ENCODE peak calls at places on chromosome 9, in nine cellular contexts. X is fibroblast of lung; F is PC-9; E is IMR-90; A is lower lobe of right lung; M is esophagus squamous epithelium; J is tibial artery; Z is CD4-positive, alpha-beta memory T cell; S is kidney. N is an unnamed sample.

GRCh38 chr9:23621166-23621565 is 204.9 kb downstream of the ELAVL2 start:
- DNase-seq in X (no peak), F (no peak), E (no peak), A (no peak), M (no peak), J (no peak), Z (no peak), S (no peak), N (no peak)

GRCh38 chr9:36763778-36764177 is 191.1 kb downstream of the MELK start:
- DNase-seq in X (no peak), F (no peak), E (no peak), A (no peak), M (no peak), J (no peak), Z (no peak), S (no peak), N (no peak)

GRCh38 chr9:78280982-78281668 is 15.8 kb upstream of the PSAT1 start:
- DNase-seq in X (peak; percentile 99), F (peak; percentile 21), E (peak; percentile 75), A (peak; percentile 64), M (no peak), J (peak; percentile 50), Z (no peak), S (peak; percentile 89), N (no peak)

GRCh38 chr9:134794726-134795370 is 85.8 kb upstream of the FCN2 start:
- DNase-seq in X (no peak), F (no peak), E (no peak), A (no peak), M (no peak), J (no peak), Z (no peak), S (no peak), N (no peak)

GRCh38 chr9:36161187-36161586 is 8.0 kb upstream of the CCIN start:
- DNase-seq in X (peak; percentile 56), F (no peak), E (peak; percentile 34), A (no peak), M (no peak), J (no peak), Z (no peak), S (peak; percentile 4), N (no peak)

GRCh38 chr9:136606687-136607333 is 55.9 kb upstream of the EGFL7 start:
- DNase-seq in X (no peak), F (no peak), E (no peak), A (no peak), M (no peak), J (no peak), Z (no peak), S (no peak), N (no peak)

GRCh38 chr9:5799314-5799713 is 33.6 kb downstream of the ERMP1 start:
- DNase-seq in X (peak; percentile 74), F (peak; percentile 7), E (peak; percentile 59), A (no peak), M (no peak), J (no peak), Z (peak; percentile 3), S (no peak), N (no peak)

GRCh38 chr9:108489567-108489966 is 366.2 kb downstream of the ACTL7B start:
- DNase-seq in X (no peak), F (no peak), E (no peak), A (no peak), M (no peak), J (no peak), Z (no peak), S (no peak), N (no peak)

GRCh38 chr9:6945871-6946270 is 188.1 kb downstream of the KDM4C start:
- DNase-seq in X (no peak), F (no peak), E (no peak), A (no peak), M (no peak), J (no peak), Z (no peak), S (no peak), N (no peak)

GRCh38 chr9:135083831-135084230 is 3.6 kb upstream of the OLFM1 start:
- DNase-seq in X (no peak), F (no peak), E (no peak), A (peak; percentile 48), M (no peak), J (no peak), Z (no peak), S (peak; percentile 62), N (no peak)

GRCh38 chr9:95280745-95281144 is 36.8 kb downstream of the FANCC start:
- DNase-seq in X (no peak), F (no peak), E (no peak), A (no peak), M (no peak), J (no peak), Z (no peak), S (no peak), N (no peak)

GRCh38 chr9:89542461-89543021 is 44.6 kb upstream of the SEMA4D start:
- DNase-seq in X (no peak), F (no peak), E (no peak), A (no peak), M (no peak), J (no peak), Z (no peak), S (no peak), N (no peak)

GRCh38 chr9:73775757-73776156 is 624.1 kb downstream of the ANXA1 start:
- DNase-seq in X (peak; percentile 1), F (no peak), E (no peak), A (no peak), M (no peak), J (no peak), Z (no peak), S (no peak), N (no peak)

GRCh38 chr9:34552606-34552981 is 29.8 kb upstream of the ENHO start:
- DNase-seq in X (no peak), F (no peak), E (no peak), A (no peak), M (no peak), J (no peak), Z (no peak), S (peak; percentile 69), N (no peak)

GRCh38 chr9:136921307-136921706 is 23.2 kb downstream of the FBXW5 start:
- DNase-seq in X (no peak), F (no peak), E (no peak), A (no peak), M (no peak), J (no peak), Z (no peak), S (no peak), N (no peak)

GRCh38 chr9:124853605-124854143 is 414 bp downstream of the WDR38 start:
- DNase-seq in X (no peak), F (no peak), E (no peak), A (no peak), M (no peak), J (no peak), Z (no peak), S (no peak), N (no peak)

GRCh38 chr9:21392270-21392669 is 7.1 kb upstream of the IFNA2 start:
- DNase-seq in X (no peak), F (no peak), E (no peak), A (no peak), M (no peak), J (no peak), Z (peak; percentile 12), S (no peak), N (no peak)

GRCh38 chr9:82410306-82410705 is 421.7 kb downstream of the SPATA31D1 start:
- DNase-seq in X (no peak), F (no peak), E (peak; percentile 75), A (no peak), M (no peak), J (no peak), Z (no peak), S (no peak), N (no peak)

GRCh38 chr9:20784196-20784595 is 100.1 kb downstream of the FOCAD start:
- DNase-seq in X (no peak), F (no peak), E (no peak), A (no peak), M (no peak), J (no peak), Z (no peak), S (no peak), N (no peak)

GRCh38 chr9:121321039-121321503 is 49.0 kb downstream of the STOM start:
- DNase-seq in X (peak; percentile 46), F (no peak), E (no peak), A (peak; percentile 47), M (no peak), J (no peak), Z (no peak), S (no peak), N (peak; percentile 55)
- H3K4me1 ChIP-seq in X (peaks cover 21% of the 10 kb centered on the region), F (peaks cover 15% of the 10 kb centered on the region), E (peaks cover 13% of the 10 kb centered on the region), A (peaks cover 61% of the 10 kb centered on the region), M (peaks cover 99% of the 10 kb centered on the region), J (peaks cover 99% of the 10 kb centered on the region), Z (peaks cover 24% of the 10 kb centered on the region), S (peaks cover 16% of the 10 kb centered on the region), N (peaks cover 13% of the 10 kb centered on the region)

GRCh38 chr9:120916573-120916972 is 10.0 kb downstream of the TRAF1 start:
- DNase-seq in X (peak; percentile 93), F (no peak), E (peak; percentile 64), A (no peak), M (no peak), J (peak; percentile 86), Z (no peak), S (peak; percentile 83), N (no peak)
- H3K27ac ChIP-seq in X (no peak overlapping the region), F (no peak overlapping the region), E (no peak overlapping the region), A (peak overlapping the region; percentile 31), M (peak overlapping the region; percentile 83), J (peak overlapping the region; percentile 94), Z (peak overlapping the region; percentile 50), S (no peak overlapping the region), N (no peak overlapping the region)

GRCh38 chr9:99137225-99137624 is 32.3 kb downstream of the TGFBR1 start:
- DNase-seq in X (no peak), F (no peak), E (no peak), A (no peak), M (no peak), J (no peak), Z (no peak), S (no peak), N (no peak)
- H3K4me1 ChIP-seq in X (peaks cover 7% of the 10 kb centered on the region), F (no peaks in the 10 kb centered on the region), E (peaks cover 7% of the 10 kb centered on the region), A (peaks cover 30% of the 10 kb centered on the region), M (peaks cover 27% of the 10 kb centered on the region), J (peaks cover 28% of the 10 kb centered on the region), Z (peaks cover 48% of the 10 kb centered on the region), S (no peaks in the 10 kb centered on the region), N (peaks cover 49% of the 10 kb centered on the region)

GRCh38 chr9:112500842-112501241 is 14.2 kb downstream of the KIAA1958 start:
- DNase-seq in X (no peak), F (no peak), E (no peak), A (no peak), M (no peak), J (no peak), Z (no peak), S (no peak), N (no peak)

GRCh38 chr9:112505607-112506006 is 19.0 kb downstream of the KIAA1958 start:
- DNase-seq in X (no peak), F (no peak), E (no peak), A (no peak), M (no peak), J (no peak), Z (no peak), S (no peak), N (no peak)

GRCh38 chr9:112503170-112503569 is 16.5 kb downstream of the KIAA1958 start:
- DNase-seq in X (peak; percentile 7), F (no peak), E (no peak), A (peak; percentile 71), M (no peak), J (no peak), Z (no peak), S (no peak), N (no peak)

GRCh38 chr9:112505083-112505482 is 18.5 kb downstream of the KIAA1958 start:
- DNase-seq in X (no peak), F (no peak), E (no peak), A (no peak), M (no peak), J (no peak), Z (no peak), S (no peak), N (no peak)

GRCh38 chr9:112502177-112502946 is 15.7 kb downstream of the KIAA1958 start:
- DNase-seq in X (peak; percentile 5), F (no peak), E (no peak), A (no peak), M (no peak), J (no peak), Z (no peak), S (no peak), N (no peak)
- H3K27ac ChIP-seq in X (no peak overlapping the region), F (peak overlapping the region; percentile 46), E (no peak overlapping the region), A (no peak overlapping the region), M (no peak overlapping the region), J (no peak overlapping the region), Z (no peak overlapping the region), S (no peak overlapping the region), N (no peak overlapping the region)

N was measured in CD8-positive, alpha-beta memory T cell.